ENCODE peak calls at places on chromosomes 16 and 17, in five cellular contexts. G is CD4-positive, CD25-positive, alpha-beta regulatory T cell; J is tibial nerve; F is cardiac muscle cell; R is adrenal gland. L is an unnamed sample.
A peak's percentile ranks its signal among the peaks of the same experiment; 100 is the strongest.

GRCh38 chr17:20066253-20066652 is 57.1 kb downstream of the SPECC1 start:
- DNase-seq in R (no peak), F (peak; percentile 90), G (no peak), J (peak; percentile 71), L (peak; percentile 74)

GRCh38 chr17:76103274-76104139 is at the start of gene EXOC7:
- DNase-seq in J (peak; percentile 91), R (peak; percentile 92), F (peak; percentile 92), G (peak; percentile 89), L (peak; percentile 68)

GRCh38 chr17:78706271-78706915 is 75.7 kb downstream of the CYTH1 start:
- DNase-seq in G (no peak), J (no peak), R (no peak), F (no peak), L (no peak)

GRCh38 chr17:71472809-71473789 is 647.7 kb upstream of the SOX9 start:
- DNase-seq in G (no peak), F (peak; percentile 77), J (no peak), R (peak; percentile 14), L (peak; percentile 42)

GRCh38 chr16:28859326-28859725 is 4.3 kb upstream of the SH2B1 start:
- DNase-seq in F (no peak), R (no peak), G (no peak), J (no peak), L (no peak)

GRCh38 chr16:14280541-14280940 is 209.4 kb downstream of the MRTFB start:
- DNase-seq in J (no peak), G (no peak), R (no peak), F (no peak), L (no peak)

GRCh38 chr16:11977206-11978041 is 890 bp downstream of the SNX29 start:
- DNase-seq in G (no peak), R (no peak), F (peak; percentile 76), J (peak; percentile 19), L (peak; percentile 56)

GRCh38 chr17:46774108-46774737 is 44.3 kb downstream of the WNT3 start:
- DNase-seq in F (no peak), J (no peak), G (no peak), R (no peak), L (no peak)

GRCh38 chr17:7281953-7282751 is 634 bp downstream of the SLC2A4 start:
- DNase-seq in G (no peak), F (no peak), J (no peak), R (peak; percentile 63), L (no peak)

GRCh38 chr17:28748852-28749515 is 5.2 kb downstream of the TRAF4 start:
- DNase-seq in F (no peak), G (no peak), R (no peak), J (no peak), L (no peak)

GRCh38 chr17:76378548-76379274 is 5.7 kb upstream of the SPHK1 start:
- DNase-seq in G (no peak), R (no peak), F (no peak), J (no peak), L (no peak)

GRCh38 chr16:68399456-68399855 is 48.9 kb downstream of the SMPD3 start:
- DNase-seq in J (no peak), G (no peak), F (no peak), R (no peak), L (no peak)

GRCh38 chr17:50258647-50259483 is 15.4 kb upstream of the TMEM92 start:
- DNase-seq in G (no peak), J (no peak), F (peak; percentile 52), R (no peak), L (no peak)

GRCh38 chr16:65524997-65525396 is 403.1 kb upstream of the CDH11 start:
- DNase-seq in R (no peak), F (peak; percentile 88), G (no peak), J (no peak), L (peak; percentile 67)

GRCh38 chr17:80125656-80126448 is 21.1 kb downstream of the EIF4A3 start:
- DNase-seq in J (no peak), G (no peak), F (peak; percentile 94), R (no peak), L (no peak)

GRCh38 chr17:79027274-79027924 is 3.4 kb downstream of the C1QTNF1 start:
- DNase-seq in J (no peak), F (no peak), R (peak; percentile 76), G (no peak), L (no peak)

GRCh38 chr16:24978370-24978914 is 36.7 kb downstream of the ARHGAP17 start:
- DNase-seq in J (no peak), F (no peak), R (no peak), G (no peak), L (no peak)

GRCh38 chr17:78416311-78416711 is 37.9 kb downstream of the PGS1 start:
- DNase-seq in F (peak; percentile 58), R (peak; percentile 46), J (no peak), G (no peak), L (no peak)

GRCh38 chr16:29804455-29805231 is 1.7 kb upstream of the MAZ start:
- DNase-seq in R (peak; percentile 54), J (peak; percentile 63), G (no peak), F (peak; percentile 60), L (no peak)

GRCh38 chr17:57622886-57623433 is 122.1 kb downstream of the CCDC182 start:
- DNase-seq in J (no peak), F (peak; percentile 58), R (no peak), G (no peak), L (no peak)

GRCh38 chr16:85759631-85760419 is 8.9 kb upstream of the C16orf74 start:
- DNase-seq in J (no peak), G (no peak), R (no peak), F (no peak), L (no peak)

GRCh38 chr17:19940722-19941464 is 36.7 kb downstream of the AKAP10 start:
- DNase-seq in F (peak; percentile 68), G (no peak), J (no peak), R (no peak), L (no peak)

GRCh38 chr16:4680673-4681470 is 12.5 kb upstream of the NUDT16L1 start:
- DNase-seq in J (no peak), G (no peak), F (no peak), R (no peak), L (no peak)

GRCh38 chr16:30602595-30603277 is 7.5 kb downstream of the ZNF689 start:
- DNase-seq in F (no peak), G (no peak), R (no peak), J (no peak), L (no peak)

GRCh38 chr17:12510535-12510934 is 155.2 kb upstream of the MYOCD start:
- DNase-seq in G (no peak), F (no peak), R (no peak), J (no peak), L (peak; percentile 23)

GRCh38 chr16:69225136-69225535 is 38.2 kb downstream of the SNTB2 start:
- DNase-seq in R (no peak), G (no peak), J (no peak), F (no peak), L (no peak)

GRCh38 chr16:80158766-80159165 is 382.0 kb upstream of the DYNLRB2 start:
- DNase-seq in R (no peak), F (no peak), G (no peak), J (no peak), L (peak; percentile 24)

GRCh38 chr17:29091591-29092291 is 48.8 kb downstream of the PIPOX start:
- DNase-seq in G (no peak), R (no peak), J (no peak), F (no peak), L (no peak)

GRCh38 chr17:69417545-69418483 is 3.3 kb downstream of the MAP2K6 start:
- DNase-seq in R (no peak), G (no peak), F (no peak), J (no peak), L (no peak)

GRCh38 chr16:35144212-35144932 is 1685.0 kb downstream of the TP53TG3F start:
- DNase-seq in G (no peak), J (no peak), F (no peak), R (no peak), L (no peak)
- H3K9me3 ChIP-seq in G (peaks cover 72% of the 10 kb centered on the region), J (no peaks in the 10 kb centered on the region), F (no peaks in the 10 kb centered on the region), R (no peaks in the 10 kb centered on the region), L (peaks cover 99% of the 10 kb centered on the region)

GRCh38 chr16:89246383-89246902 is 28.9 kb downstream of the ZNF778 start:
- DNase-seq in F (no peak), R (no peak), G (no peak), J (no peak), L (no peak)
- H3K4me3 ChIP-seq in F (peak overlapping the region; percentile 58), R (peak overlapping the region; percentile 82), G (no peak overlapping the region), J (no peak overlapping the region), L (peak overlapping the region; percentile 57)

GRCh38 chr16:35234679-35235078 is 1775.3 kb downstream of the TP53TG3F start:
- DNase-seq in J (no peak), F (no peak), R (no peak), G (no peak), L (no peak)
- H3K9me3 ChIP-seq in J (no peaks in the 10 kb centered on the region), F (no peaks in the 10 kb centered on the region), R (no peaks in the 10 kb centered on the region), G (peaks cover 40% of the 10 kb centered on the region), L (peaks cover 47% of the 10 kb centered on the region)

DNA sequence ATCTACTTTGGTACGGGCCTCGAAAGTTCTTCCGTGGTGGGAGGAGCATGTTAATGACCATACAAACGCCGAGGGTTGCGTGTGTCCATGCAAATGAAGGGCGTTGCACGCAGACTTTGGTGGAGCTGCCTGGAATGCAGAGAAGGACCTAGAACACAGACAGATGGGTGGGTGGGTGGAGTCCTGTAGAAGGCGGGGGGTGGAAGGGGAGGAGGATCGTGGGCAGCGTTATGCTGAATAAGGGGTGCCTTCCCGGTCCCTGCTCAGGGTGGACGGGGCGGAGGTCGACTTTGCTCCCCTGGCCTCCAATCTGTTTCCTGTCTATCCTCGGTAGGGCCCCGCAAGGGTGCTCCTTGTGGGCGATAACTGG is 795 bp upstream of the PAQR4 start:
- DNase-seq in J (no peak), R (no peak), F (no peak), G (no peak), L (no peak)
- H3K4me3 ChIP-seq in J (peak overlapping the region; percentile 49), R (peak overlapping the region; percentile 93), F (peak overlapping the region; percentile 49), G (no peak overlapping the region), L (no peak overlapping the region)

DNA sequence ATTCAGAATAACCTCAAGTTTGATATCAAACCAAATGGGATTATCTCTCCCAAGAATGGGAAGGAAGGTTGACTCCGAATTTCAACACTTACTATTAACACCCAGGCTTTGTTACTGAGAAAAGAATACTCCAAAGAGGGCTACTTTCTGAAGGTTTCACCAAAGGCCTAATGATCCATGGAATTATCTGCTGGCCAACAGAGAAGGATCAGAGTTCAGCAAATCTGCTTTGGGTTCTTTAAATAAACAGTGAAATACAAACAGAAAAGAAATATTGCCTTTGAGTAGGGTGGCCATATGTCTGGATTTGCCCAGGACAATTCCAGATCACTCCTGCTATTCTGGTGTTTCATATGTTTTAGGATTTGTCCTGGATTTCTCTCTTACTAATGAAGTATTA is 564.5 kb upstream of the PSMD7 start:
- DNase-seq in J (no peak), F (no peak), G (no peak), R (no peak), L (no peak)
- H3K9me3 ChIP-seq in J (no peaks in the 10 kb centered on the region), F (no peaks in the 10 kb centered on the region), G (no peaks in the 10 kb centered on the region), R (no peaks in the 10 kb centered on the region), L (no peaks in the 10 kb centered on the region)

GRCh38 chr17:62822080-62822904 is 14.2 kb upstream of the MARCHF10 start:
- DNase-seq in R (no peak), J (no peak), F (peak; percentile 81), G (no peak), L (no peak)

GRCh38 chr17:62826956-62827355 is 18.8 kb upstream of the MARCHF10 start:
- DNase-seq in F (no peak), G (no peak), J (no peak), R (no peak), L (no peak)

GRCh38 chr17:62823111-62823895 is 15.2 kb upstream of the MARCHF10 start:
- DNase-seq in R (no peak), G (no peak), F (peak; percentile 16), J (no peak), L (no peak)

GRCh38 chr17:62825182-62825581 is 17.1 kb upstream of the MARCHF10 start:
- DNase-seq in R (no peak), J (no peak), G (no peak), F (no peak), L (no peak)

GRCh38 chr17:62824290-62825135 is 16.4 kb upstream of the MARCHF10 start:
- DNase-seq in J (no peak), F (peak; percentile 86), R (no peak), G (no peak), L (peak; percentile 74)
- H3K4me3 ChIP-seq in J (no peak overlapping the region), F (no peak overlapping the region), R (no peak overlapping the region), G (no peak overlapping the region), L (no peak overlapping the region)